ENCODE peak calls at places on chromosomes 4 and X, in four cellular contexts. One of them, this sample, is unnamed.

GRCh38 chrX:154015581-154016264 is 4.0 kb downstream of the IRAK1 start:
- DNase-seq in hepatocyte: no peak
- DNase-seq in Calu3: no peak
- DNase-seq in fibroblast of the aortic adventitia: no peak
- DNase-seq in this sample: no peak

GRCh38 chr4:7391637-7392437 is 42.9 kb downstream of the PSAPL1 start:
- DNase-seq in hepatocyte: no peak
- DNase-seq in Calu3: no peak
- DNase-seq in fibroblast of the aortic adventitia: no peak
- DNase-seq in this sample: no peak

GRCh38 chr4:30718021-30718888 is 1.9 kb upstream of the PCDH7 start:
- DNase-seq in hepatocyte: peak; percentile 73
- DNase-seq in Calu3: peak; percentile 6
- DNase-seq in fibroblast of the aortic adventitia: peak; percentile 66
- DNase-seq in this sample: peak; percentile 35

GRCh38 chr4:160887668-160888067 is 1276.1 kb downstream of the FSTL5 start:
- DNase-seq in hepatocyte: no peak
- DNase-seq in Calu3: no peak
- DNase-seq in fibroblast of the aortic adventitia: no peak
- DNase-seq in this sample: no peak

GRCh38 chrX:68536429-68536828 is 37.6 kb downstream of the YIPF6 start:
- DNase-seq in hepatocyte: peak; percentile 8
- DNase-seq in Calu3: no peak
- DNase-seq in fibroblast of the aortic adventitia: no peak
- DNase-seq in this sample: no peak

GRCh38 chrX:103794117-103794516 is 17.5 kb downstream of the PLP1 start:
- DNase-seq in hepatocyte: no peak
- DNase-seq in Calu3: no peak
- DNase-seq in fibroblast of the aortic adventitia: no peak
- DNase-seq in this sample: peak; percentile 23

GRCh38 chr4:181647396-181648107 is 595.6 kb upstream of the TENM3 start:
- DNase-seq in hepatocyte: no peak
- DNase-seq in Calu3: no peak
- DNase-seq in fibroblast of the aortic adventitia: peak; percentile 27
- DNase-seq in this sample: peak; percentile 37

GRCh38 chrX:109684136-109684535 is 48.9 kb downstream of the ACSL4 start:
- DNase-seq in hepatocyte: no peak
- DNase-seq in Calu3: no peak
- DNase-seq in fibroblast of the aortic adventitia: no peak
- DNase-seq in this sample: peak; percentile 41

GRCh38 chr4:168483786-168484185 is 3.5 kb upstream of the DDX60L start:
- DNase-seq in hepatocyte: no peak
- DNase-seq in Calu3: no peak
- DNase-seq in fibroblast of the aortic adventitia: peak; percentile 79
- DNase-seq in this sample: peak; percentile 56

GRCh38 chr4:113878718-113879117 is 100.7 kb downstream of the ARSJ start:
- DNase-seq in hepatocyte: peak; percentile 39
- DNase-seq in Calu3: peak; percentile 27
- DNase-seq in fibroblast of the aortic adventitia: no peak
- DNase-seq in this sample: peak; percentile 25
- TF ChIP-seq CTCF in hepatocyte: peak; percentile 31
- TF ChIP-seq CTCF in Calu3: peak; percentile 26
- TF ChIP-seq CTCF in fibroblast of the aortic adventitia: peak; percentile 18
- TF ChIP-seq CTCF in this sample: peak; percentile 19

GRCh38 chr4:187550256-187550950 is 445.2 kb upstream of the ZFP42 start:
- DNase-seq in hepatocyte: no peak
- DNase-seq in Calu3: no peak
- DNase-seq in fibroblast of the aortic adventitia: no peak
- DNase-seq in this sample: no peak
- TF ChIP-seq CTCF in hepatocyte: no peak
- TF ChIP-seq CTCF in Calu3: no peak
- TF ChIP-seq CTCF in fibroblast of the aortic adventitia: no peak
- TF ChIP-seq CTCF in this sample: no peak

DNA sequence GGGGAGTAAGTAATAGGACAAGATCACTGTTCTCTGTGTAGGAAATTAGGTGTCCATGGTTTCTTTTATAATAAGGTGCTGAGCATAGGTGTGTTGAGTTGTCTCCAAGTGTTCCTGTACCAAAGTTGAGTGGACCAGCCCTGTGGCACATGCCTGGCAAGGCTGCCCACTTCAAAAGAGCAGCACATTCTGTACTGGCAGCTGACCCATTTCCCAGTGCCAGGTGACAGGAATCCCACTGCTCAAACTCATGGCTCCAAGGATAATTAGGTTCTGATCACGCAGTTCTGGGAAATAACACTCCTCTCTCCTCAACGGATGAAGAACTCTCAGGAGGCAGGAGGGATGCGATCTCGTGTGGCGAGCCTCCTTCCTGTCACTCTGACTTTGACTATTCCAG is 12.8 kb upstream of the LGI2 start:
- DNase-seq in hepatocyte: no peak
- DNase-seq in Calu3: no peak
- DNase-seq in fibroblast of the aortic adventitia: no peak
- DNase-seq in this sample: no peak
- TF ChIP-seq CTCF in hepatocyte: no peak
- TF ChIP-seq CTCF in Calu3: no peak
- TF ChIP-seq CTCF in fibroblast of the aortic adventitia: no peak
- TF ChIP-seq CTCF in this sample: no peak

GRCh38 chr4:144782345-144782744 is 136.4 kb downstream of the HHIP start:
- DNase-seq in hepatocyte: no peak
- DNase-seq in Calu3: no peak
- DNase-seq in fibroblast of the aortic adventitia: peak; percentile 5
- DNase-seq in this sample: peak; percentile 18
- TF ChIP-seq CTCF in hepatocyte: no peak
- TF ChIP-seq CTCF in Calu3: no peak
- TF ChIP-seq CTCF in fibroblast of the aortic adventitia: no peak
- TF ChIP-seq CTCF in this sample: no peak

GRCh38 chr4:121510260-121510942 is 129.6 kb upstream of the QRFPR start:
- DNase-seq in hepatocyte: no peak
- DNase-seq in Calu3: no peak
- DNase-seq in fibroblast of the aortic adventitia: no peak
- DNase-seq in this sample: no peak

GRCh38 chr4:121519236-121519838 is 138.5 kb upstream of the QRFPR start:
- DNase-seq in hepatocyte: no peak
- DNase-seq in Calu3: no peak
- DNase-seq in fibroblast of the aortic adventitia: no peak
- DNase-seq in this sample: peak; percentile 11

DNA sequence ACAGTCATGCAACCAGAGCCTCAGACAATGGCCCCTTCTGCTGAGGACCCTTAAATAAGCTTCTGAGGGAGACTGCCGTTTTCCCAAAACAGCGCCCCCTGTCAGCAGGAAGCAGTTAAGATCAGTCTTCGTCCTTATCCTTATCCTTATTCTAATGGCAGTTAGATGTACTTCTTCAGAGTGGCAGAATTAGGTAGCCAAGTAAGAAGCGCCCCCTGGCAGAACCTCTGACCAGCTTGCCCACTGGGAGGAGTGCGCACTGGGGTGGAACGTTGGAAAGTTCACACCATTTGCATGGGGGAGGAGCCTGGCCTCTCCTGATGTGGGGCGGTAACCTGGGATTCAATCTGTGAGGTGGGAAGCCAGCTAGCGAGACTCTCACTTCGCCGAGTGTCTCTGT is 133.6 kb upstream of the QRFPR start:
- DNase-seq in hepatocyte: no peak
- DNase-seq in Calu3: no peak
- DNase-seq in fibroblast of the aortic adventitia: no peak
- DNase-seq in this sample: no peak
- TF ChIP-seq CTCF in hepatocyte: no peak
- TF ChIP-seq CTCF in Calu3: no peak
- TF ChIP-seq CTCF in fibroblast of the aortic adventitia: no peak
- TF ChIP-seq CTCF in this sample: peak; percentile 13

GRCh38 chr4:106362426-106362825 is 6.2 kb downstream of the GIMD1 start:
- DNase-seq in hepatocyte: no peak
- DNase-seq in Calu3: no peak
- DNase-seq in fibroblast of the aortic adventitia: no peak
- DNase-seq in this sample: no peak
- TF ChIP-seq CTCF in hepatocyte: no peak
- TF ChIP-seq CTCF in Calu3: no peak
- TF ChIP-seq CTCF in fibroblast of the aortic adventitia: no peak
- TF ChIP-seq CTCF in this sample: no peak

DNA sequence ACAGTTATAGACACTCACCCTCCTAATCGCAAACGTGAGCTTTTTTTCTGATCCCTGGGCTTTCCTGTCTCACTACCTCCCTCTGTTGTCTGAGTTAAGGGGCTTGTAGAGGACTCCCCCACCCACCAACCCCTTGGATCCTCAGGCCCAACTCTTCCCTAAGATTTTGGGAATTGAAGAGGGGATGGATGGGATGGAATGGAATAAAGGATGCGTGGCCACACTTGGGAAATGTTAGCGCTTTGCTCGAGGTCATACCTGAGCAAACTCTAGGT is 1.5 kb downstream of the CNKSR2 start:
- DNase-seq in hepatocyte: peak; percentile 8
- DNase-seq in Calu3: no peak
- DNase-seq in fibroblast of the aortic adventitia: no peak
- DNase-seq in this sample: no peak
- TF ChIP-seq CTCF in hepatocyte: peak; percentile 11
- TF ChIP-seq CTCF in Calu3: no peak
- TF ChIP-seq CTCF in fibroblast of the aortic adventitia: no peak
- TF ChIP-seq CTCF in this sample: no peak

This sample was measured in fibroblast of mammary gland.